ENCODE peak calls at places on chromosomes 12 and 14, in six cellular contexts. E is left ventricle myocardium inferior, W is RWPE1, B is testis, X is HCT116, S is H9. Z is an unnamed sample.

GRCh38 chr12:20077618-20078017 is 290.7 kb upstream of the PDE3A start:
- DNase-seq in E (no peak), W (no peak), B (no peak), X (no peak), S (no peak), Z (no peak)

GRCh38 chr14:105418269-105419054 is 1.2 kb upstream of the MTA1 start:
- DNase-seq in E (no peak), W (no peak), B (no peak), X (no peak), S (no peak), Z (no peak)

GRCh38 chr14:90091393-90091792 is 29.6 kb downstream of the KCNK13 start:
- DNase-seq in E (no peak), W (peak; percentile 7), B (no peak), X (no peak), S (no peak), Z (no peak)

GRCh38 chr12:26231930-26232329 is 36.6 kb downstream of the SSPN start:
- DNase-seq in E (no peak), W (no peak), B (no peak), X (no peak), S (no peak), Z (no peak)

GRCh38 chr12:96376865-96377264 is 23.4 kb downstream of the CDK17 start:
- DNase-seq in E (no peak), W (no peak), B (no peak), X (no peak), S (no peak), Z (no peak)

GRCh38 chr12:58915634-58916033 is 4.7 kb downstream of the LRIG3 start:
- DNase-seq in E (peak; percentile 29), W (no peak), B (peak; percentile 56), X (no peak), S (no peak), Z (peak; percentile 72)

GRCh38 chr12:52541709-52542108 is 11.2 kb downstream of the KRT71 start:
- DNase-seq in E (no peak), W (no peak), B (no peak), X (no peak), S (no peak), Z (no peak)

GRCh38 chr12:47591387-47591786 is 114.4 kb downstream of the RPAP3 start:
- DNase-seq in E (no peak), W (no peak), B (peak; percentile 34), X (no peak), S (no peak), Z (no peak)

GRCh38 chr14:24426912-24427536 is 2.4 kb downstream of the CBLN3 start:
- DNase-seq in E (no peak), W (no peak), B (no peak), X (no peak), S (peak; percentile 77), Z (peak; percentile 79)

GRCh38 chr12:120194534-120195395 is at the start of gene GCN1:
- DNase-seq in E (peak; percentile 86), W (peak; percentile 82), B (peak; percentile 86), X (peak; percentile 47), S (peak; percentile 86), Z (peak; percentile 90)

GRCh38 chr14:59274991-59275391 is 86.5 kb downstream of the DAAM1 start:
- DNase-seq in E (peak; percentile 41), W (no peak), B (no peak), X (no peak), S (peak; percentile 28), Z (no peak)

GRCh38 chr14:59278111-59278510 is 89.6 kb downstream of the DAAM1 start:
- DNase-seq in E (no peak), W (peak; percentile 78), B (no peak), X (peak; percentile 85), S (no peak), Z (no peak)

GRCh38 chr14:59276235-59276634 is 87.8 kb downstream of the DAAM1 start:
- DNase-seq in E (no peak), W (no peak), B (no peak), X (no peak), S (no peak), Z (no peak)

GRCh38 chr14:59275668-59276067 is 87.2 kb downstream of the DAAM1 start:
- DNase-seq in E (no peak), W (peak; percentile 70), B (no peak), X (peak; percentile 75), S (no peak), Z (no peak)

DNA sequence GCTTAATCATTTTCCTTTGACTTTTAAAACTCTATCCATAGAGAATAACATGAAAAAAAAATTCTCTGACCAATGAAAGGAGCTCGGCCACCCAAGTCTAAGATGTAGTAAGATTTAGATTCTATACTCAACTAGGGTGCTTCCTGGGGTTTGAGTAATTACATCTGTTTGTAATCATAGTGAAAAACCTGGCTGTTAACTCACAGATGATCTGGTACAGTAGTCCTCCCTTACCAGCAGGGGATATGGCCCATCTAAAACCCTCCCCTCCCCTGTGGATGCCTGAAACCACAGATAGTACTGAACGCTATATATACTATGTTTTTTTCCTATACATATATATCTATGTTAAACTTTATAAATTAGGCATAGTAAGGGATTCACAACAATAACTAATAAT is 89.2 kb downstream of the DAAM1 start:
- DNase-seq in E (no peak), W (no peak), B (no peak), X (no peak), S (no peak), Z (no peak)
- H3K27ac ChIP-seq in E (peak overlapping the region; percentile 26), W (no peak overlapping the region), B (no peak overlapping the region), X (no peak overlapping the region), S (no peak overlapping the region), Z (no peak overlapping the region)

DNA sequence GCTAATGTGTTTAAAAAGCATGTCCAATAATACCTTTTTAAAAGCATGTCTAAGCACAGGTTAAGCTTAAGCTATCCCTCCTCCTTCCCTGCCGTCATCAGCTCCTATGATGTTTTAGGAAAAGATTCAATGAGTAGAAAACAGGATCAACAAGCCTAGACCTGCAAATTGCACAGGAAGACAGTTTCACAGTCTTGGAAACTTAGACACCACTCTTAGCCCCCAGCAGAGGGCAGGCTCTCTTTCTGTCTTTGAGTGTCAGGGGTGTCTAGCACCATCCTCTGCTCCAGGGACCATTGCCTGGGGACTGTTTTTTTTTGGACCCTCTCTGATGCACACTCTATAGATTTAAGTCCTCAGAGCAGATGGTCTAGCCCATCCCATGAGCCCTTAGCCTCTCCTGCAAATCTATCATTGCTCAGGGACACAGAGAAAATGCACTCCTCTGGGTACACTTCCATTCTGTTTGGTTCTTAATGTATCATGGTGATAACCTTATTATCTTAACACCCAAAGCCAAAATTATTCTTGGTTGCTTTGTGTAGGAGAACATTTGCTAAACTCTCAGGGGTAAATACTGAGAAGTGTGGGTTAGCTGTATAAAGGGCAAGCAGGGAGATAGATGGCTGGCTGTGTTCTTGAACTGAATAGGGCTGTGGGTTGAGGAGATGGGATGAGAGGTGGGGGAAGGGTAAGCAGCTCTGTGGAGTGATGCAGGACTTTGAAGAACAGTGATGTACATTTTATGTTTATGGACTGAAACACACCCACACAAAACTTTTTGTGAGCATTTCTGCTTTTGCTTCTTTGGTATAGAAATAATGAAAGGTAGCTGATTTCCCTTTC is 259.9 kb upstream of the DDHD1 start:
- DNase-seq in E (no peak), W (peak; percentile 27), B (no peak), X (no peak), S (no peak), Z (no peak)
- TF ChIP-seq CTCF in E (peak; percentile 45), W (peak; percentile 25), B (no peak), X (no peak), S (peak; percentile 70), Z (no peak)

DNA sequence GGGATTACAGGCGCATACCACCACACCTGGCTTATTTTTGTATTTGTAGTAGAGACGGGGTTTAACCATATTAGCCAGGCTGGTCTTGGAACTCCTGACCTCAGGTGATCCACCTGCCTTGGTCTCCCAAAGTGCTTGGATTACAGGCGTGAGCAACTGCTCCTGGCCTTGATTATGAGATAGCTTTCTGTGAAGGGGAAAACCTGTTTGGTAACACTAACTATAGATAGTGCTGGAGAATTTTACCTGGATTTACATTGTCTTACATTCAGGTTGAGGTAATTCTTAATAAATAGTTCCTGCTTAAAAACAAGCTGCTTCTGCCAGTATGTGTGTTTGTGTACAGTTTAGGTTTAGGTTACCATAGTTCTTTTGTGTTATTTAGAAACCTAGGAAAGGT is 77.1 kb downstream of the MON2 start:
- DNase-seq in E (no peak), W (no peak), B (no peak), X (no peak), S (no peak), Z (no peak)
- H3K27ac ChIP-seq in E (no peak overlapping the region), W (no peak overlapping the region), B (no peak overlapping the region), X (no peak overlapping the region), S (no peak overlapping the region), Z (no peak overlapping the region)

DNA sequence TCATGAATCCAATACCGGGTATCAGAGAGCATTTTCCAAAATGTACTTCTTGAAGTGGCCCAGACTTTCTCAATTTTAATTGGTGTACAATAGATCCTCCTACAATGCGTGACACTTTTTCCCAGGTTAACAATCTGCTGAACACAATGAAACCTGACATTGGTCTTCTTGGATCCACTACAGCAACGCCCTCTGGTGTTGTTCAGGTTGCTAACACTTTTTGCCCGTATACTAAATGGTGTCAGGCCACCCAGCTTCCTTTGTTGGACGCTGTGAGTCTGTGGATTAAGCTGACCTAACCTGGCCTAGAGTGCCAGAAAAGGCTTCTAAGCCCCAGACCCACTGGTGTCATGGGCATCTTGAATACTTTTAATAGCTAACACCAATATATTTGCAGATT is 89.2 kb downstream of the KCNK10 start:
- DNase-seq in E (no peak), W (no peak), B (peak; percentile 15), X (peak; percentile 24), S (peak; percentile 61), Z (peak; percentile 38)
- TF ChIP-seq CTCF in E (no peak), W (peak; percentile 8), B (peak; percentile 14), X (no peak), S (peak; percentile 71), Z (no peak)

DNA sequence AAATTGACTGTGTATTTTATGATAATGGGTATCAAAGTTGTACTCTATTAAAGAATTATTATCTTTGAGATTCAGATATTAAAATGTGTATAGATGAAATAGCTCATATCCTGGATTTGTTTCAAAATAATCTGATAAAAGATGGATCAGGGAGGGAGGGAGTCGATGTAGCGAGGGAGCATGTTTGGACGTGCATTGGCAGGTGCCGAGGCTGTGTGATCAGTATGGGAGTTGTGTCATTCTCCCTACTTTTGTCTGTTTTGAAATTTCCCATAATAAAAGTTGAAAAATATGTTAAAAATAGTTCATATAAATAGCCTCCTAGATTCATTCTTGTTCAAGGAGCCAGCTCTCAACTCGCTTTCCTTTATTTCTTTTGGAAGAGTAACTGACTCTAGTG is 171.6 kb upstream of the HIF1A start:
- DNase-seq in E (no peak), W (peak; percentile 35), B (no peak), X (no peak), S (no peak), Z (no peak)
- H3K27ac ChIP-seq in E (peak overlapping the region; percentile 92), W (no peak overlapping the region), B (no peak overlapping the region), X (peak overlapping the region; percentile 92), S (no peak overlapping the region), Z (peak overlapping the region; percentile 53)

DNA sequence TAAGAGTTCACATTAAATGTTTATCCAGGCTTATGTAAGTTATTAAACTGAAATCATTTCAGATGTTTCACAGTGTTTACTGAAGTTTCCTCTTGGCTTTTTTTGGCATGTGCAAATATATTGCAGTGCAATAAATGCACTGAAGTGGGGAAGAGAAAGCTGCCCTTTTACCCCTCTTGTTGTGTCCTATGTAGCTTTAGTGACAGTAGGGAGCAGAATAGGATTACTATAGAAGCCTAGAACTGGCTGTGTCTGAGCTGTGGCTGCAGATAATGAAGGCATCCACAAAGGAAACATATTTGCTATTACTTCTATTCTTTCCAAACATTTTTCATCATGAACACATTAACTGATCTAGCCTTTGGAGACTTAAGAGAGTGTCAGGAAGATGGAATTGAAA is 24.1 kb upstream of the CNTN1 start:
- DNase-seq in E (no peak), W (no peak), B (peak; percentile 22), X (no peak), S (no peak), Z (no peak)
- TF ChIP-seq CTCF in E (no peak), W (no peak), B (no peak), X (no peak), S (no peak), Z (no peak)

Z was measured in colonic mucosa.